ENCODE peak calls at places on chromosomes 6 and 20, in six cellular contexts. O is activated CD8-positive, alpha-beta memory T cell treated with anti-CD3 and anti-CD28 coated beads for 4 hours; F is T47D; A is HS-27A; Z is DMS79; N is RPMI7951. B is an unnamed sample.

GRCh38 chr6:80382796-80383195 is 276.3 kb downstream of the BCKDHB start:
- DNase-seq in O (no peak), F (no peak), A (no peak), Z (no peak), N (no peak), B (no peak)

GRCh38 chr6:42193491-42193894 is 1.3 kb downstream of the GUCA1B start:
- DNase-seq in O (no peak), F (no peak), A (peak), Z (no peak), N (no peak), B (no peak)

GRCh38 chr6:42281570-42281969 is 63.9 kb upstream of the MRPS10 start:
- DNase-seq in O (no peak), F (no peak), A (no peak), Z (no peak), N (no peak), B (no peak)

GRCh38 chr6:21999012-21999528 is 297.8 kb downstream of the PRL start:
- DNase-seq in O (no peak), F (no peak), A (no peak), Z (no peak), N (peak), B (no peak)

GRCh38 chr6:36116066-36116465 is 14.2 kb upstream of the MAPK13 start:
- DNase-seq in O (no peak), F (no peak), A (no peak), Z (no peak), N (no peak), B (no peak)

GRCh38 chr6:7150381-7151064 is 42.8 kb downstream of the RREB1 start:
- DNase-seq in O (no peak), F (no peak), A (no peak), Z (no peak), N (peak), B (no peak)

GRCh38 chr20:63224272-63225081 is 8.5 kb upstream of the YTHDF1 start:
- DNase-seq in O (no peak), F (peak), A (peak), Z (peak), N (peak), B (peak)

GRCh38 chr20:44586289-44586911 is 4.0 kb downstream of the PKIG start:
- DNase-seq in O (no peak), F (no peak), A (no peak), Z (no peak), N (no peak), B (no peak)

GRCh38 chr6:134165827-134166226 is 113.4 kb upstream of the SLC2A12 start:
- DNase-seq in O (no peak), F (no peak), A (no peak), Z (no peak), N (no peak), B (no peak)

GRCh38 chr6:31660998-31661866 is 654 bp upstream of the C6orf47 start:
- DNase-seq in O (no peak), F (no peak), A (no peak), Z (no peak), N (no peak), B (no peak)

GRCh38 chr20:51404297-51405060 is 138.0 kb downstream of the NFATC2 start:
- DNase-seq in O (peak), F (no peak), A (no peak), Z (no peak), N (no peak), B (no peak)

GRCh38 chr6:157747395-157747794 is 75.7 kb upstream of the SNX9 start:
- DNase-seq in O (no peak), F (no peak), A (no peak), Z (no peak), N (no peak), B (no peak)

GRCh38 chr20:18902181-18902725 is 88.7 kb downstream of the SCP2D1 start:
- DNase-seq in O (no peak), F (peak), A (no peak), Z (no peak), N (peak), B (no peak)